ENCODE peak calls at places on chromosomes 12 and 14, in five cellular contexts. One of them, this sample, is unnamed.

GRCh38 chr12:544941-545635 is 85.3 kb downstream of the B4GALNT3 start:
- DNase-seq in caudate nucleus: no peak
- DNase-seq in ascending aorta: no peak
- DNase-seq in IMR-90: no peak
- DNase-seq in GM23248: peak
- DNase-seq in this sample: no peak

GRCh38 chr14:105528197-105528858 is 1.9 kb downstream of the TMEM121 start:
- DNase-seq in GM23248: peak
- DNase-seq in ascending aorta: no peak
- DNase-seq in caudate nucleus: peak
- DNase-seq in IMR-90: peak
- DNase-seq in this sample: peak

GRCh38 chr12:76490763-76491162 is 68.8 kb downstream of the OSBPL8 start:
- DNase-seq in GM23248: no peak
- DNase-seq in IMR-90: no peak
- DNase-seq in caudate nucleus: no peak
- DNase-seq in ascending aorta: no peak
- DNase-seq in this sample: no peak

GRCh38 chr14:77761205-77761931 is 412 bp upstream of the SNW1 start:
- DNase-seq in GM23248: peak
- DNase-seq in caudate nucleus: no peak
- DNase-seq in ascending aorta: no peak
- DNase-seq in IMR-90: peak
- DNase-seq in this sample: peak

GRCh38 chr14:92471919-92472318 is 41.7 kb upstream of the RIN3 start:
- DNase-seq in GM23248: peak
- DNase-seq in ascending aorta: no peak
- DNase-seq in caudate nucleus: no peak
- DNase-seq in IMR-90: peak
- DNase-seq in this sample: no peak

GRCh38 chr12:597926-598568 is 65.2 kb downstream of the NINJ2 start:
- DNase-seq in caudate nucleus: no peak
- DNase-seq in IMR-90: no peak
- DNase-seq in GM23248: no peak
- DNase-seq in ascending aorta: no peak
- DNase-seq in this sample: no peak

GRCh38 chr12:19771858-19772257 is 332.6 kb downstream of the AEBP2 start:
- DNase-seq in ascending aorta: no peak
- DNase-seq in IMR-90: peak
- DNase-seq in caudate nucleus: no peak
- DNase-seq in GM23248: peak
- DNase-seq in this sample: no peak

GRCh38 chr14:30507209-30507608 is 51.7 kb upstream of the G2E3 start:
- DNase-seq in ascending aorta: no peak
- DNase-seq in IMR-90: no peak
- DNase-seq in GM23248: no peak
- DNase-seq in caudate nucleus: no peak
- DNase-seq in this sample: no peak

GRCh38 chr12:132444957-132445883 is 44.7 kb upstream of the FBRSL1 start:
- DNase-seq in GM23248: peak
- DNase-seq in caudate nucleus: no peak
- DNase-seq in IMR-90: no peak
- DNase-seq in ascending aorta: no peak
- DNase-seq in this sample: no peak

GRCh38 chr14:71142375-71143038 is 235.2 kb downstream of the PCNX1 start:
- DNase-seq in IMR-90: peak
- DNase-seq in GM23248: peak
- DNase-seq in caudate nucleus: no peak
- DNase-seq in ascending aorta: no peak
- DNase-seq in this sample: no peak

GRCh38 chr12:82470906-82471512 is 112.7 kb downstream of the METTL25 start:
- DNase-seq in GM23248: peak
- DNase-seq in ascending aorta: no peak
- DNase-seq in IMR-90: no peak
- DNase-seq in caudate nucleus: no peak
- DNase-seq in this sample: no peak

GRCh38 chr14:100159107-100159864 is at the start of gene DEGS2:
- DNase-seq in GM23248: peak
- DNase-seq in caudate nucleus: peak
- DNase-seq in IMR-90: no peak
- DNase-seq in ascending aorta: no peak
- DNase-seq in this sample: peak

GRCh38 chr14:103748539-103748867 is 32.9 kb downstream of the ZFYVE21 start:
- DNase-seq in GM23248: no peak
- DNase-seq in caudate nucleus: no peak
- DNase-seq in ascending aorta: no peak
- DNase-seq in IMR-90: no peak
- DNase-seq in this sample: no peak

GRCh38 chr12:32903763-32904162 is 7.2 kb upstream of the PKP2 start:
- DNase-seq in GM23248: no peak
- DNase-seq in IMR-90: no peak
- DNase-seq in caudate nucleus: no peak
- DNase-seq in ascending aorta: no peak
- DNase-seq in this sample: no peak

GRCh38 chr12:88595697-88596096 is 15.4 kb upstream of the KITLG start:
- DNase-seq in caudate nucleus: no peak
- DNase-seq in ascending aorta: no peak
- DNase-seq in GM23248: no peak
- DNase-seq in IMR-90: no peak
- DNase-seq in this sample: no peak

GRCh38 chr14:84144166-84144565 is 1385.8 kb upstream of the FLRT2 start:
- DNase-seq in ascending aorta: no peak
- DNase-seq in IMR-90: peak
- DNase-seq in caudate nucleus: no peak
- DNase-seq in GM23248: no peak
- DNase-seq in this sample: no peak

GRCh38 chr12:73421832-73422231 is 1115.8 kb upstream of the ATXN7L3B start:
- DNase-seq in IMR-90: no peak
- DNase-seq in caudate nucleus: no peak
- DNase-seq in ascending aorta: no peak
- DNase-seq in GM23248: peak
- DNase-seq in this sample: no peak

GRCh38 chr12:20547788-20548575 is 147.2 kb upstream of the SLCO1C1 start:
- DNase-seq in IMR-90: peak
- DNase-seq in caudate nucleus: no peak
- DNase-seq in ascending aorta: no peak
- DNase-seq in GM23248: peak
- DNase-seq in this sample: no peak

GRCh38 chr14:24123465-24124417 is 6.7 kb upstream of the FITM1 start:
- DNase-seq in caudate nucleus: no peak
- DNase-seq in ascending aorta: no peak
- DNase-seq in IMR-90: no peak
- DNase-seq in GM23248: no peak
- DNase-seq in this sample: no peak

GRCh38 chr12:132123970-132124765 is 20.0 kb downstream of the DDX51 start:
- DNase-seq in GM23248: no peak
- DNase-seq in ascending aorta: no peak
- DNase-seq in caudate nucleus: no peak
- DNase-seq in IMR-90: no peak
- DNase-seq in this sample: no peak

GRCh38 chr12:123026094-123026853 is 45.8 kb downstream of the ARL6IP4 start:
- DNase-seq in caudate nucleus: no peak
- DNase-seq in ascending aorta: no peak
- DNase-seq in IMR-90: no peak
- DNase-seq in GM23248: no peak
- DNase-seq in this sample: no peak

GRCh38 chr12:71166280-71166679 is 8.5 kb upstream of the TSPAN8 start:
- DNase-seq in GM23248: no peak
- DNase-seq in caudate nucleus: no peak
- DNase-seq in IMR-90: no peak
- DNase-seq in ascending aorta: no peak
- DNase-seq in this sample: no peak

GRCh38 chr14:76773188-76773885 is 12.1 kb downstream of the VASH1 start:
- DNase-seq in caudate nucleus: no peak
- DNase-seq in GM23248: peak
- DNase-seq in IMR-90: peak
- DNase-seq in ascending aorta: peak
- DNase-seq in this sample: peak

GRCh38 chr12:57552692-57553321 is 3.0 kb downstream of the KIF5A start:
- DNase-seq in GM23248: peak
- DNase-seq in IMR-90: peak
- DNase-seq in caudate nucleus: no peak
- DNase-seq in ascending aorta: no peak
- DNase-seq in this sample: no peak

GRCh38 chr14:39102265-39102968 is 618 bp downstream of the SEC23A start:
- DNase-seq in IMR-90: peak
- DNase-seq in caudate nucleus: peak
- DNase-seq in GM23248: peak
- DNase-seq in ascending aorta: no peak
- DNase-seq in this sample: peak

GRCh38 chr12:53181935-53182334 is 1.2 kb upstream of the CSAD start:
- DNase-seq in ascending aorta: no peak
- DNase-seq in caudate nucleus: no peak
- DNase-seq in IMR-90: no peak
- DNase-seq in GM23248: peak
- DNase-seq in this sample: no peak

GRCh38 chr14:88140874-88141273 is 135.9 kb downstream of the GPR65 start:
- DNase-seq in GM23248: no peak
- DNase-seq in ascending aorta: no peak
- DNase-seq in IMR-90: no peak
- DNase-seq in caudate nucleus: no peak
- DNase-seq in this sample: no peak

GRCh38 chr14:53890611-53891091 is 66.0 kb downstream of the BMP4 start:
- DNase-seq in IMR-90: peak
- DNase-seq in ascending aorta: no peak
- DNase-seq in caudate nucleus: no peak
- DNase-seq in GM23248: no peak
- DNase-seq in this sample: no peak

GRCh38 chr14:92676031-92676430 is 72.4 kb downstream of the LGMN start:
- DNase-seq in IMR-90: no peak
- DNase-seq in ascending aorta: no peak
- DNase-seq in GM23248: no peak
- DNase-seq in caudate nucleus: no peak
- DNase-seq in this sample: no peak

GRCh38 chr14:95500772-95501401 is 15.6 kb downstream of the SYNE3 start:
- DNase-seq in GM23248: peak
- DNase-seq in ascending aorta: no peak
- DNase-seq in caudate nucleus: no peak
- DNase-seq in IMR-90: peak
- DNase-seq in this sample: peak

GRCh38 chr12:113054948-113055486 is 1.5 kb upstream of the DTX1 start:
- DNase-seq in GM23248: no peak
- DNase-seq in ascending aorta: no peak
- DNase-seq in caudate nucleus: no peak
- DNase-seq in IMR-90: no peak
- DNase-seq in this sample: no peak

DNA sequence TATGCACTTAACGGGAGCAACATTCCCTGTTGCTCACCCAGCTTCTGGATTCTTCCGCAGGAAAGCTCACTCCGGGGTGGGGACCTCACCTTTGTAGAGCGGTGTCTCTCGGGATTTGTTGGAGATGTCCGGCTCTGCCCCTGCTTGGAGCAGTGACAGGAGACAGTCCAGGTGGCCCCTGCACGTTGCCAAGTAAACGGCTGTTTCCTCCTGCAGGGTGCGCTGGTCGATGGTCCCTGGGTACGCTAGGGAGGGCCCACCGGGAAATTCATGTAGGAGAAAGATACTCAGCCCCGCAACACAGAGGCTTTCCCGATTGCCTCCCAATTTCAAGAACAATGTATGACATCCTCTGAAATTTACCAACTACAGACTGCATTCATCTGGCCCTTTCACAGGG is 23.1 kb downstream of the ASB2 start:
- DNase-seq in caudate nucleus: no peak
- DNase-seq in GM23248: no peak
- DNase-seq in IMR-90: no peak
- DNase-seq in ascending aorta: no peak
- DNase-seq in this sample: no peak
- H3K27ac ChIP-seq in caudate nucleus: no peak
- H3K27ac ChIP-seq in GM23248: no peak
- H3K27ac ChIP-seq in IMR-90: no peak
- H3K27ac ChIP-seq in ascending aorta: peak
- H3K27ac ChIP-seq in this sample: no peak

GRCh38 chr12:79661629-79662028 is 29.1 kb downstream of the PAWR start:
- DNase-seq in GM23248: peak
- DNase-seq in ascending aorta: no peak
- DNase-seq in IMR-90: peak
- DNase-seq in caudate nucleus: no peak
- DNase-seq in this sample: no peak

GRCh38 chr12:79668113-79668512 is 22.7 kb downstream of the PAWR start:
- DNase-seq in IMR-90: no peak
- DNase-seq in GM23248: no peak
- DNase-seq in caudate nucleus: no peak
- DNase-seq in ascending aorta: no peak
- DNase-seq in this sample: no peak

GRCh38 chr12:79662046-79662811 is 28.5 kb downstream of the PAWR start:
- DNase-seq in GM23248: no peak
- DNase-seq in ascending aorta: no peak
- DNase-seq in IMR-90: peak
- DNase-seq in caudate nucleus: no peak
- DNase-seq in this sample: no peak

GRCh38 chr12:79664518-79664917 is 26.2 kb downstream of the PAWR start:
- DNase-seq in ascending aorta: no peak
- DNase-seq in caudate nucleus: no peak
- DNase-seq in GM23248: no peak
- DNase-seq in IMR-90: no peak
- DNase-seq in this sample: no peak

GRCh38 chr12:79665488-79665887 is 25.3 kb downstream of the PAWR start:
- DNase-seq in caudate nucleus: no peak
- DNase-seq in IMR-90: no peak
- DNase-seq in ascending aorta: no peak
- DNase-seq in GM23248: no peak
- DNase-seq in this sample: no peak
- H3K27ac ChIP-seq in caudate nucleus: no peak
- H3K27ac ChIP-seq in IMR-90: no peak
- H3K27ac ChIP-seq in ascending aorta: no peak
- H3K27ac ChIP-seq in GM23248: no peak
- H3K27ac ChIP-seq in this sample: no peak

GRCh38 chr14:60723218-60724079 is 702 bp downstream of the SIX4 start:
- DNase-seq in ascending aorta: no peak
- DNase-seq in IMR-90: peak
- DNase-seq in caudate nucleus: peak
- DNase-seq in GM23248: peak
- DNase-seq in this sample: peak
- H3K27ac ChIP-seq in ascending aorta: peak
- H3K27ac ChIP-seq in IMR-90: peak
- H3K27ac ChIP-seq in caudate nucleus: no peak
- H3K27ac ChIP-seq in GM23248: peak
- H3K27ac ChIP-seq in this sample: peak

GRCh38 chr12:58884916-58885315 is 35.4 kb downstream of the LRIG3 start:
- DNase-seq in IMR-90: no peak
- DNase-seq in GM23248: no peak
- DNase-seq in caudate nucleus: no peak
- DNase-seq in ascending aorta: no peak
- DNase-seq in this sample: no peak

GRCh38 chr12:58888131-58888783 is 32.0 kb downstream of the LRIG3 start:
- DNase-seq in caudate nucleus: peak
- DNase-seq in IMR-90: peak
- DNase-seq in ascending aorta: no peak
- DNase-seq in GM23248: peak
- DNase-seq in this sample: peak

GRCh38 chr12:58889557-58889956 is 30.7 kb downstream of the LRIG3 start:
- DNase-seq in IMR-90: no peak
- DNase-seq in ascending aorta: no peak
- DNase-seq in caudate nucleus: no peak
- DNase-seq in GM23248: no peak
- DNase-seq in this sample: no peak

GRCh38 chr12:58886474-58886873 is 33.8 kb downstream of the LRIG3 start:
- DNase-seq in IMR-90: no peak
- DNase-seq in GM23248: no peak
- DNase-seq in ascending aorta: no peak
- DNase-seq in caudate nucleus: no peak
- DNase-seq in this sample: no peak

GRCh38 chr12:58887071-58887470 is 33.2 kb downstream of the LRIG3 start:
- DNase-seq in caudate nucleus: no peak
- DNase-seq in GM23248: no peak
- DNase-seq in IMR-90: no peak
- DNase-seq in ascending aorta: no peak
- DNase-seq in this sample: no peak
- H3K27ac ChIP-seq in caudate nucleus: no peak
- H3K27ac ChIP-seq in GM23248: no peak
- H3K27ac ChIP-seq in IMR-90: no peak
- H3K27ac ChIP-seq in ascending aorta: no peak
- H3K27ac ChIP-seq in this sample: no peak